ENCODE peak calls at places on chromosomes 6 and 20, in four cellular contexts. One of them, this sample, is unnamed.
A peak's percentile ranks its signal among the peaks of the same experiment; 100 is the strongest.

GRCh38 chr6:48476257-48476656 is 365.3 kb upstream of the PTCHD4 start:
- DNase-seq in A549: no peak
- DNase-seq in Panc1: no peak
- DNase-seq in GM23338: peak; percentile 61
- DNase-seq in this sample: no peak

GRCh38 chr6:31462964-31463940 is 34.7 kb upstream of the MICB start:
- DNase-seq in GM23338: peak; percentile 97
- DNase-seq in A549: peak; percentile 76
- DNase-seq in Panc1: no peak
- DNase-seq in this sample: peak; percentile 93

GRCh38 chr6:38498085-38498484 is 141.6 kb downstream of the BTBD9 start:
- DNase-seq in Panc1: no peak
- DNase-seq in GM23338: no peak
- DNase-seq in A549: no peak
- DNase-seq in this sample: no peak

GRCh38 chr20:58696411-58696961 is 3.9 kb downstream of the NPEPL1 start:
- DNase-seq in A549: no peak
- DNase-seq in GM23338: no peak
- DNase-seq in Panc1: no peak
- DNase-seq in this sample: no peak

GRCh38 chr6:27168586-27169443 is 78.7 kb upstream of the PRSS16 start:
- DNase-seq in GM23338: no peak
- DNase-seq in Panc1: no peak
- DNase-seq in A549: no peak
- DNase-seq in this sample: no peak

GRCh38 chr6:148593130-148593812 is 153.6 kb upstream of the UST start:
- DNase-seq in Panc1: no peak
- DNase-seq in GM23338: no peak
- DNase-seq in A549: no peak
- DNase-seq in this sample: no peak

GRCh38 chr6:42260424-42260888 is 42.8 kb upstream of the MRPS10 start:
- DNase-seq in Panc1: no peak
- DNase-seq in A549: peak; percentile 40
- DNase-seq in GM23338: peak; percentile 54
- DNase-seq in this sample: peak; percentile 83

GRCh38 chr20:13800728-13801134 is 15.9 kb downstream of the NDUFAF5 start:
- DNase-seq in GM23338: no peak
- DNase-seq in Panc1: no peak
- DNase-seq in A549: no peak
- DNase-seq in this sample: no peak

GRCh38 chr6:16639689-16640480 is 121.4 kb downstream of the ATXN1 start:
- DNase-seq in Panc1: peak; percentile 27
- DNase-seq in A549: peak; percentile 13
- DNase-seq in GM23338: no peak
- DNase-seq in this sample: no peak

GRCh38 chr6:165580139-165580538 is 82.9 kb downstream of the PDE10A start:
- DNase-seq in Panc1: no peak
- DNase-seq in A549: no peak
- DNase-seq in GM23338: no peak
- DNase-seq in this sample: no peak

DNA sequence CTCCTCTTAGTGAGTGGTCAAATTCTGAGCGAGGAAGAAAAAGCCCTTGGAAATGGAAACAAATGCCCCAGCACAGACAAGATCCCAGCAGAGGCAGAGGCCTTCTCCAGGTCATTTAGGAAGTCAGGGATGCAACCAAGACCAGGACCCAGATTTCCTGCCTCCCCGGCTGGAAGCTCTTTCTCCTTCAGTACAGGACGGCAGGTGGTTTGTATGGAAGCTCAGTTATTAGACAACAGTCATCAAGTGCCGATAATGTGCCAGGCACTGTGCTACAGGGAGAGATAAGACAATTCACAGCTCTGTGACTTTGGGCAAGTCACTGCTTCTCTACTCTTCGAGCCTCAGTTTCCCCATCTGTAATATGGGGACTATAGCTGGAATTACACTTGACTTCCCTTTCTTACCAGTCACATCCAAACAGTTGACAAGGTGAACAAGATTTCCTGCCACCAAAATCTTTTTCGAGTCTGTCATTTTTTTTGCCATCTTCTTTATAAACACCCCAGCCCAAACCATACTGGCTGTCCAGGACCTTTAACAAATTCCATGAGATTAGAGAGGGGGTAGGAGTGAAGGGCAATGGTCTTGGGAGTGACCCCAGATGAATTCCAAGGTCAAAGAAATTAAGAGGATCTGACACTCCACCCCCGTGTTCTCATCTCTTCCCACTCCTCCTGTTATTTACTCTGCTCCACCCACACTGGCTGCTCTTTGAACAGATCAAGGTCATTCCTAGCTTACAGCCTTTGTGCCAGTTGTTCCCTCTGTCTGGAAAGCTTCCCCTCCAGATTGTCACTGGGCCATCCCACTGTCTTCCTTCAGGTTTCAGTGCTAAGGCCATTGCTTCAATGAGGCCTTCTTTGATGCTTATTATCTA is 6.0 kb downstream of the MMP9 start:
- DNase-seq in A549: no peak
- DNase-seq in Panc1: no peak
- DNase-seq in GM23338: no peak
- DNase-seq in this sample: no peak
- TF ChIP-seq REST in A549: no peak
- TF ChIP-seq REST in Panc1: no peak
- TF ChIP-seq REST in GM23338: no peak
- TF ChIP-seq REST in this sample: no peak

GRCh38 chr20:38067717-38068365 is 34.3 kb downstream of the RPRD1B start:
- DNase-seq in A549: no peak
- DNase-seq in Panc1: no peak
- DNase-seq in GM23338: no peak
- DNase-seq in this sample: no peak
- TF ChIP-seq REST in A549: no peak
- TF ChIP-seq REST in Panc1: no peak
- TF ChIP-seq REST in GM23338: no peak
- TF ChIP-seq REST in this sample: no peak

GRCh38 chr6:137246164-137246563 is 27.0 kb upstream of the IFNGR1 start:
- DNase-seq in GM23338: no peak
- DNase-seq in A549: no peak
- DNase-seq in Panc1: no peak
- DNase-seq in this sample: no peak

GRCh38 chr6:137240168-137240567 is 21.0 kb upstream of the IFNGR1 start:
- DNase-seq in Panc1: no peak
- DNase-seq in A549: no peak
- DNase-seq in GM23338: no peak
- DNase-seq in this sample: no peak

GRCh38 chr6:137236581-137237355 is 17.6 kb upstream of the IFNGR1 start:
- DNase-seq in A549: no peak
- DNase-seq in Panc1: no peak
- DNase-seq in GM23338: no peak
- DNase-seq in this sample: no peak

GRCh38 chr6:137237413-137238170 is 18.4 kb upstream of the IFNGR1 start:
- DNase-seq in Panc1: no peak
- DNase-seq in A549: peak; percentile 55
- DNase-seq in GM23338: no peak
- DNase-seq in this sample: no peak

DNA sequence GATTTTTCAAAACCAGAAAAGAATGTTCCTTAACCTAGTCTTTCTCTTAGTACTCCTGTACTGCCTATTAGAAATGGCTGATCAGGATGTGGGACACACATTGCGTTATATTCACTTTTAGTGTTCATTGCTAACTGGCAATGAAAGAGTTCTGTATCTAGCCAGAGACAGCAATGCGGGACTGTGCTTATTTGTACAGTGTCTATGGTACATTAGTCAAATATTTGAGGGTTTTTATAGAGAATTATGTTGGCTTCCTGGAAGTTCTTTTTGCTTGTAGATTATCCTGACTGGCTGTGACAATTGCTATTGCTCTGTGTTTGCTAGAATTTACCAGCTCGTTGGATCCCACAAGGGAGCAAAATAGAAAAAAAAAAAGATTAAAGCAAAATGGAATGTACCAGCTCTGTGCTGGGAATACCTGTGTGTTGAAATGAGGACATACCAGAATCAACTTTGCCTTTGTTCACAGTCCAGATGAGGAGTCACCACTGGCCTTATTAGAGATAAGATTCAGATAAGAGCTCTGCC is 22.4 kb upstream of the IFNGR1 start:
- DNase-seq in GM23338: no peak
- DNase-seq in A549: no peak
- DNase-seq in Panc1: no peak
- DNase-seq in this sample: no peak
- TF ChIP-seq REST in GM23338: no peak
- TF ChIP-seq REST in A549: no peak
- TF ChIP-seq REST in Panc1: no peak
- TF ChIP-seq REST in this sample: no peak

GRCh38 chr6:24589334-24589733 is 56.7 kb downstream of the KIAA0319 start:
- DNase-seq in A549: no peak
- DNase-seq in GM23338: no peak
- DNase-seq in Panc1: no peak
- DNase-seq in this sample: no peak

GRCh38 chr6:24581084-24581669 is 64.8 kb downstream of the KIAA0319 start:
- DNase-seq in GM23338: peak; percentile 93
- DNase-seq in Panc1: peak; percentile 58
- DNase-seq in A549: peak; percentile 30
- DNase-seq in this sample: peak; percentile 64

GRCh38 chr6:24584390-24584735 is 61.6 kb downstream of the KIAA0319 start:
- DNase-seq in Panc1: no peak
- DNase-seq in A549: no peak
- DNase-seq in GM23338: no peak
- DNase-seq in this sample: no peak

DNA sequence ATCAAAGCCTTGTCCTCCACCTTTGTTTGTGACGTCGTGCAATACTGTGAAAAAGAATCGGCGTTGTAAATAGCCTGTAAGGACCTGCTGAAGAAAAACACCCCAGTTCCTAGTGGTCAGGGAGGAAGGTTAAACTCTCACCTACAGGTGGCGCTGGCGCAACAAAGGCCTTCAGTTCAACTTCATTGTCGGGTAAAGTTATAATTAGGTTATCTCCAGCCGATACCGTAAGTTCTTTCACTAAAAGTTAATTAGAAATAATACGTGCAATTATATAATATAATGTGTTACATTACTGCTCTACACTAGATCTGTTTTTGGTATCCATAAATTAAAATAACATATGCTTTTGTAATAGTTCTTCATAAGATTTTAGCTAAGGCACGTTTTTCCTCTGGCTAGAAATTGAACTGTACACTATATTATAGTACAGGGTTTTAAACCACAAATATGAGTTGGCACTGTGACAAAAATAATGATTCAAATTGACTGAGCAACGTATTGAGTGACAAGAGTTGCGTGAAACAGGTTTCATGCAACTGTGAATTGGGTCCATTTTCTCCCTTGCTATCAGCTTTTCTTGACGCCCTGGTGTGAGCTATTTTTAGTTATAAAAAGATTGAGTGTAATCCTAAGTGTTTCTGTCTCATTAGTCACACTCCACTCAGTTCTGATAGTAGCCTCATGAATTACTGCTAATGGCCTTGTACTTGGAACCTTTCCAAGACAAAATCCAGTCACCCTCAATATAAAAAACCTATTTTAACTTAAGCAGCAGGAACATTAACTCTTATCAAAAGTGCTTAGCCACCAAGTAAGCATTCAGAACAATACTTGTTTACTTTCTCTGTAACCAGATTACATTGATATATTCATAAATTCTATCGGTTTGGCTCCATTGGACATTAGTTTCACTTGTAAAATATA is 62.3 kb downstream of the KIAA0319 start:
- DNase-seq in Panc1: peak; percentile 48
- DNase-seq in A549: peak; percentile 28
- DNase-seq in GM23338: peak; percentile 94
- DNase-seq in this sample: peak; percentile 69
- TF ChIP-seq REST in Panc1: no peak
- TF ChIP-seq REST in A549: no peak
- TF ChIP-seq REST in GM23338: no peak
- TF ChIP-seq REST in this sample: no peak

GRCh38 chr20:64065062-64065972 is 2.3 kb downstream of the TCEA2 start:
- DNase-seq in A549: no peak
- DNase-seq in GM23338: no peak
- DNase-seq in Panc1: no peak
- DNase-seq in this sample: no peak
- TF ChIP-seq REST in A549: no peak
- TF ChIP-seq REST in GM23338: no peak
- TF ChIP-seq REST in Panc1: no peak
- TF ChIP-seq REST in this sample: no peak

This sample was measured in HCT116.